ENCODE peak calls at places on chromosomes 6 and 20, in five cellular contexts. E is lower leg skin, S is NCI-H1092, U is NCI-H2171 treated with DMSO at 0.1 percent for 48 hours, Z is KBM-7. I is an unnamed sample.

GRCh38 chr6:147559016-147559415 is 50.5 kb downstream of the SAMD5 start:
- DNase-seq in E (no peak), Z (no peak), S (no peak), U (no peak), I (no peak)

GRCh38 chr6:82646231-82646615 is 282.6 kb downstream of the TPBG start:
- DNase-seq in S (no peak), E (no peak), U (no peak), Z (no peak), I (no peak)

GRCh38 chr6:3294921-3295871 is 36.4 kb downstream of the PSMG4 start:
- DNase-seq in E (peak; percentile 75), U (peak; percentile 10), Z (no peak), S (no peak), I (no peak)

GRCh38 chr6:165617528-165617927 is 45.5 kb downstream of the PDE10A start:
- DNase-seq in U (no peak), S (no peak), E (no peak), Z (no peak), I (no peak)

GRCh38 chr6:157034433-157035230 is 257.5 kb downstream of the ARID1B start:
- DNase-seq in S (no peak), Z (peak; percentile 61), E (no peak), U (peak; percentile 68), I (peak; percentile 37)

GRCh38 chr6:57255451-57256181 is 33.5 kb upstream of the RAB23 start:
- DNase-seq in Z (no peak), U (peak; percentile 24), E (no peak), S (no peak), I (no peak)

GRCh38 chr6:99119109-99120031 is 171.6 kb upstream of the FBXL4 start:
- DNase-seq in S (peak; percentile 22), U (peak; percentile 55), Z (peak; percentile 52), E (no peak), I (peak; percentile 32)

GRCh38 chr6:57221936-57222683 is at the start of gene RAB23:
- DNase-seq in S (peak; percentile 66), Z (peak; percentile 91), E (peak; percentile 96), U (peak; percentile 81), I (peak; percentile 55)

GRCh38 chr6:84119277-84119676 is 85.7 kb downstream of the MRAP2 start:
- DNase-seq in S (no peak), U (no peak), Z (no peak), E (no peak), I (no peak)

GRCh38 chr20:17619351-17620093 is 49.6 kb downstream of the DSTN start:
- DNase-seq in S (no peak), U (no peak), E (peak; percentile 77), Z (no peak), I (no peak)

GRCh38 chr6:131213501-131213990 is 78.3 kb downstream of the AKAP7 start:
- DNase-seq in U (no peak), E (no peak), Z (no peak), S (no peak), I (no peak)

GRCh38 chr6:50699086-50699886 is 14.0 kb upstream of the TFAP2D start:
- DNase-seq in S (no peak), U (no peak), E (no peak), Z (peak; percentile 2), I (no peak)

GRCh38 chr6:169966312-169967181 is 215.1 kb downstream of the ERMARD start:
- DNase-seq in S (no peak), Z (no peak), U (no peak), E (peak; percentile 75), I (no peak)